ENCODE peak calls at places on chromosomes 11 and 22, in five cellular contexts. H is HCT116, F is breast epithelium, Y is sigmoid colon, R is Panc1. D is an unnamed sample. For H3K9me3 and H3K27me3, the result is how much of the 10 kb centered on the place peaks cover.

GRCh38 chr11:108733479-108734116 is 68.7 kb downstream of the DDX10 start:
- DNase-seq in Y (no peak), H (no peak), R (no peak), F (no peak), D (no peak)

GRCh38 chr11:81497202-81497804 is 1236.4 kb downstream of the FAM181B start:
- DNase-seq in R (peak), H (peak), F (no peak), Y (no peak), D (no peak)

GRCh38 chr11:65262381-65262680 is 569 bp downstream of the POLA2 start:
- DNase-seq in H (no peak), R (no peak), Y (no peak), F (peak), D (no peak)

GRCh38 chr11:95706974-95707387 is 82.6 kb downstream of the FAM76B start:
- DNase-seq in R (no peak), F (no peak), Y (no peak), H (no peak), D (no peak)

GRCh38 chr11:13140028-13140870 is 131.1 kb downstream of the RASSF10 start:
- DNase-seq in Y (no peak), R (no peak), H (no peak), F (no peak), D (no peak)

GRCh38 chr11:108875134-108875533 is 210.3 kb downstream of the DDX10 start:
- DNase-seq in F (no peak), H (no peak), Y (no peak), R (no peak), D (no peak)

GRCh38 chr11:85634747-85635146 is 6.4 kb downstream of the TMEM126B start:
- DNase-seq in Y (no peak), H (no peak), F (no peak), R (no peak), D (no peak)

GRCh38 chr11:96218901-96219300 is 124.1 kb downstream of the MAML2 start:
- DNase-seq in Y (no peak), H (no peak), F (no peak), R (no peak), D (no peak)

GRCh38 chr11:17684550-17684949 is 34.8 kb upstream of the MYOD1 start:
- DNase-seq in Y (no peak), R (no peak), F (no peak), H (no peak), D (no peak)

GRCh38 chr11:84465040-84465439 is 1162.1 kb downstream of the DLG2 start:
- DNase-seq in H (no peak), F (no peak), R (no peak), Y (no peak), D (no peak)

GRCh38 chr11:86101493-86101892 is 32.6 kb upstream of the PICALM start:
- DNase-seq in H (no peak), F (no peak), Y (no peak), R (peak), D (no peak)

GRCh38 chr22:29149841-29150555 is 55.7 kb upstream of the EMID1 start:
- DNase-seq in F (no peak), R (no peak), Y (peak), H (no peak), D (peak)

GRCh38 chr22:29751139-29751538 is 15.7 kb downstream of the ZMAT5 start:
- DNase-seq in H (no peak), F (no peak), Y (no peak), R (no peak), D (no peak)

GRCh38 chr11:117094776-117095175 is 3.5 kb downstream of the SIK3 start:
- DNase-seq in R (no peak), Y (no peak), F (peak), H (no peak), D (no peak)

GRCh38 chr22:20131593-20131855 is at the start of gene ZDHHC8:
- DNase-seq in H (no peak), Y (no peak), F (no peak), R (no peak), D (peak)

GRCh38 chr11:69301491-69302401 is 7.8 kb downstream of the MYEOV start:
- DNase-seq in Y (no peak), H (peak), R (peak), F (peak), D (no peak)

GRCh38 chr11:110524227-110524626 is 94.5 kb downstream of the FDX1 start:
- DNase-seq in R (no peak), F (no peak), Y (no peak), H (no peak), D (no peak)

GRCh38 chr11:78318321-78318720 is 99.3 kb downstream of the GAB2 start:
- DNase-seq in Y (no peak), R (no peak), H (no peak), F (no peak), D (no peak)

GRCh38 chr11:8015753-8016239 is 28.7 kb downstream of the EIF3F start:
- DNase-seq in F (no peak), Y (no peak), H (no peak), R (no peak), D (no peak)

GRCh38 chr11:114846040-114846791 is 167.9 kb downstream of the NXPE2 start:
- DNase-seq in H (no peak), Y (no peak), F (no peak), R (no peak), D (no peak)

DNA sequence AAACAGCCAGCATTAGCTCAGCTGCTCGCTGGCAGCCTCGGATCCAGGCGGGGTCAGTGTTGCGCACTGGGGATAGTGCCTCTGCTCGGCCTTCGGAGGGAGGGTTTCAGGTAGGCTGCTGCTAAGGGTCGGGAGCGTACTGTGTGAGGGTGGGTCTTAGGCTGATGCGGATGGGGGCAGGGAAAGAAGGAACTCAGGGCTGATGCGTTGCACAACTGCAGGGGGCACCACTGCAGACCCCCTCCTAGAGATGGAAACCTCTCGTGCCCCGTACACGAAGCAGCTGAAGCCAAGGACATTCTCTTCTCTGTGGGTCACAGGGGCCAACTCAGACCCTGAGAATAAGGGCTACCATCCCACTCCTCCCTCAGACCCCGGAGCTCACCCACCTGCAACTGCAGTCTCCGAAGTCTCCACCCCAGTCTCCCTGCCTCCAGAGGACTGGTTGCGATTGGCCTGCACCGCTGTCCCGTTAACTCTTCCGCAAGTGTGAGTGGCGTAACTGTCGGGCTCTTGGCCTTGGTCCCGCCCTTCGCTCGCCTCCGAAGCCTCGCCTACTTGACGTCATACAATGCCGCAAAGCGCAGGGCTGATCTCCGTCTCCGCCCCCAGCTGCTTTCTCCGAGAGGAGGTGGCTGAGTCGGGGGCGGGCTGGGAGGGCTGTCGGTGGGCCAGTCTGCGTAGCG is at the start of gene KBTBD3:
- DNase-seq in Y (peak), F (peak), R (peak), H (peak), D (peak)
- TF ChIP-seq POLR2AphosphoS5 in Y (peak), F (peak), R (no peak), H (peak), D (peak)

GRCh38 chr22:24583221-24583971 is 9.5 kb downstream of the LRRC75B start:
- DNase-seq in R (no peak), F (no peak), Y (no peak), H (no peak), D (peak)
- H3K9me3 ChIP-seq in R (under half), F (under half), Y (under half), H (under half), D (under half)

GRCh38 chr11:70805971-70806370 is 407.6 kb downstream of the CTTN start:
- DNase-seq in H (no peak), R (no peak), F (no peak), Y (no peak), D (no peak)
- H3K27me3 ChIP-seq in H (under half), R (under half), F (under half), Y (under half), D (under half)

GRCh38 chr11:27458182-27458581 is 14.4 kb downstream of the LGR4 start:
- DNase-seq in R (no peak), Y (no peak), H (no peak), F (no peak), D (no peak)

GRCh38 chr11:27455667-27456066 is 16.9 kb downstream of the LGR4 start:
- DNase-seq in H (no peak), F (no peak), Y (no peak), R (no peak), D (no peak)

GRCh38 chr11:27453701-27454100 is 18.9 kb downstream of the LGR4 start:
- DNase-seq in Y (no peak), R (no peak), H (no peak), F (no peak), D (no peak)

GRCh38 chr11:27456802-27457329 is 15.7 kb downstream of the LGR4 start:
- DNase-seq in H (no peak), Y (no peak), F (no peak), R (no peak), D (no peak)

GRCh38 chr11:27456140-27456801 is 16.3 kb downstream of the LGR4 start:
- DNase-seq in Y (no peak), F (no peak), R (no peak), H (no peak), D (no peak)
- TF ChIP-seq POLR2AphosphoS5 in Y (no peak), F (no peak), R (no peak), H (no peak), D (no peak)

GRCh38 chr22:48333323-48333763 is 1494.3 kb downstream of the BRD1 start:
- DNase-seq in R (no peak), H (no peak), Y (no peak), F (no peak), D (no peak)
- H3K9me3 ChIP-seq in R (under half), H (under half), Y (under half), F (under half), D (under half)

DNA sequence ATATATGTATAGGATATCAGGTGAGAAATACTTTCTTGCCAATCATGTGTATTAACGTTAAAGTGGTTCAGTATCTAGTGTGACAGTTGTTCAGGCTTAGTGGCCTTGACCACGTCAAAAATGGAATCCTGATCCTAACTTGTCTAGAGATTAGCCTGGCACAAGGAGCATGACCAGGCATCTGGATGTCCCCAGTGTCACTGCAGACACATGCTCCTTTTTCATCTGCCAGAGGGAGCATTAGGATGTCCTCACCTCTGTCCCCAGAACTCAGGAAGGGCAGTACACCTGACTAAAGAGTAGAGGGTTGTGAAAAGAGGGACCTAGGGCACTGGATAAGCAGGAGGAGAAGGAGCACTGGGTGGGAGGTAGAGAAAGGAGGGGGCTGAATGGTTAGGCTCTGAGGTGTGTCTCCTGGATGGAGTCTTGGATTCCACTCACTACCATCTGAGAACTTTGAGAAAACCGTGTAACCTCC is 40.9 kb upstream of the GGTLC2 start:
- DNase-seq in F (no peak), Y (no peak), H (no peak), R (no peak), D (no peak)
- H3K27me3 ChIP-seq in F (under half), Y (under half), H (under half), R (under half), D (under half)

DNA sequence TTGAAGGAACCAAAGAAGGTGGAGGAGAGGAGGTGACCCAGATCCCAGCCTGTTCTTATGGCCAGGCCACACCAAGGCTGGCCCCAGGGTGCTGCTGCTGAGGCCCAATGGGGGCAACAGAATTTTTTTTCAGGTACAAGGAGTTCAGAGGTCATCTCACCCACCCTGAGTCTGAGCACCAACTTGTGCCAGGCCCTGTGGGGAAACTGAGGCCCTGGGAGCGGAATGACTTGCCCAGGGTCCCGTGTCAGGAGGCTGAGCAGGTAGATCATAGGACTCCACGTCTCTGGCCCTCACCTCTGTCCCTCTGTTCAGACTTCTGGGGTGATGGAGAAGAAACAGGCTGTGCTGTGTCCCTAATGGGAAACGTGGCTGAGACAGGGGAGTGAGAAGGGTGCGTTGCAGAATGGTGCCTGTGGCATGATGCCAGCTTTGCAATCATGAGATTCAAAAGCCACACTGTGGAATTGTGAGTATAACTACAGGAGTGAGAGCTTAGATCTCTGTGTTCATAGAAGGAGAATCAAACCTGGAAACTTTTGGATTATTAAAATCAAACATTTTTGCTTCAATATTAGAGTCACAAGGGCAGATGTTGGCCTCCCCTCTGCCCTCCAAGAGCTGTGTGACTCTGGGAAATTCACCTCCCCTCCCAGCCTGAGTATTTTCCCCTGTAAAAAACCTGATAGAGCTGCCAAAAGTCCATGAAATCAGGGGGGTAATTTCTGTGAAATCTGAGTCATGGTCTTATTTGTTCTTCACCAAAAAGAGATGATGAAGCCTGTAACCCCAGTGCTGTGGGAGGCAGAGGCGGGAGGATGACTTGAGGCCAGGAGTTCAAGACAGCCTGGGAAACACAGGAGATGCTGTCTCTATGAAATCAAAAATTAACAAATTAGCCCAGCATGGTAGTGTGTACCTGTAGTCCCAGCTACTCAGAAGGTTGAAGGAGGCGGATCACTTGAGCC is 874 bp downstream of the APOL1 start:
- DNase-seq in Y (peak), H (no peak), R (no peak), F (no peak), D (no peak)
- TF ChIP-seq POLR2AphosphoS5 in Y (no peak), H (no peak), R (no peak), F (no peak), D (no peak)

D was measured in spleen.